ENCODE peak calls at places on chromosomes 11 and 22, in six cellular contexts. T, S, C, J, K and L are unnamed samples.

GRCh38 chr11:70240337-70240736 is 30.2 kb upstream of the PPFIA1 start:
- DNase-seq in C (no peak), T (no peak), S (no peak), K (no peak), J (no peak), L (no peak)

GRCh38 chr11:115912484-115912945 is 408.3 kb upstream of the CADM1 start:
- DNase-seq in C (no peak), T (peak), K (no peak), S (no peak), J (no peak), L (peak)

GRCh38 chr22:49763696-49764095 is 64.0 kb downstream of the BRD1 start:
- DNase-seq in J (peak), C (no peak), S (no peak), T (no peak), K (no peak), L (no peak)

GRCh38 chr11:119551726-119552510 is 128.9 kb upstream of the THY1 start:
- DNase-seq in C (no peak), J (no peak), K (no peak), S (no peak), T (no peak), L (no peak)

GRCh38 chr22:16959345-16959930 is 48.6 kb downstream of the GAB4 start:
- DNase-seq in S (no peak), J (no peak), C (no peak), T (no peak), K (no peak), L (no peak)

GRCh38 chr22:40120783-40121182 is 56.9 kb upstream of the TNRC6B start:
- DNase-seq in C (no peak), T (no peak), K (no peak), J (no peak), S (no peak), L (no peak)

GRCh38 chr11:104583857-104584256 is 314.4 kb downstream of the CASP12 start:
- DNase-seq in J (no peak), T (no peak), C (no peak), K (no peak), S (no peak), L (no peak)

GRCh38 chr11:129814244-129814992 is 1.2 kb upstream of the TMEM45B start:
- DNase-seq in J (peak), T (no peak), C (peak), K (no peak), S (no peak), L (no peak)

GRCh38 chr22:39306456-39307361 is 12.7 kb downstream of the RPL3 start:
- DNase-seq in T (no peak), K (no peak), C (peak), J (peak), S (no peak), L (peak)

GRCh38 chr11:62169935-62170334 is 20.1 kb upstream of the SCGB1D1 start:
- DNase-seq in J (no peak), S (no peak), T (no peak), K (no peak), C (no peak), L (no peak)

GRCh38 chr11:64850979-64851567 is 6.6 kb upstream of the CDC42BPG start:
- DNase-seq in C (no peak), T (no peak), K (no peak), J (peak), S (no peak), L (peak)

GRCh38 chr22:37628830-37629229 is 10.6 kb upstream of the SH3BP1 start:
- DNase-seq in J (no peak), C (no peak), T (no peak), K (no peak), S (no peak), L (no peak)

GRCh38 chr11:38547464-38547863 is 1949.4 kb upstream of the RAG2 start:
- DNase-seq in T (no peak), K (no peak), S (no peak), J (no peak), C (no peak), L (no peak)

GRCh38 chr22:49040111-49040510 is 787.6 kb downstream of the BRD1 start:
- DNase-seq in C (no peak), T (no peak), K (no peak), S (no peak), J (no peak), L (no peak)

GRCh38 chr11:131811380-131811779 is 441.0 kb downstream of the NTM start:
- DNase-seq in T (no peak), C (no peak), S (no peak), K (no peak), J (no peak), L (no peak)

GRCh38 chr11:124970925-124971324 is 16.9 kb downstream of the CCDC15 start:
- DNase-seq in K (no peak), C (no peak), J (no peak), T (no peak), S (no peak), L (peak)

GRCh38 chr11:89508544-89508943 is 17.4 kb upstream of the NOX4 start:
- DNase-seq in T (no peak), S (no peak), J (no peak), C (no peak), K (no peak), L (no peak)

GRCh38 chr11:118434553-118435232 is 1.6 kb upstream of the KMT2A start:
- DNase-seq in S (peak), C (peak), T (no peak), K (no peak), J (peak), L (peak)

GRCh38 chr11:2275334-2276279 is 5.2 kb upstream of the ASCL2 start:
- DNase-seq in K (no peak), T (no peak), J (no peak), C (no peak), S (no peak), L (no peak)

GRCh38 chr11:117182551-117182935 is 4.0 kb downstream of the SIDT2 start:
- DNase-seq in J (peak), S (peak), C (no peak), T (no peak), K (no peak), L (no peak)

GRCh38 chr11:64001552-64002427 is 15.6 kb downstream of the OTUB1 start:
- DNase-seq in T (no peak), J (no peak), S (no peak), K (no peak), C (no peak), L (no peak)

GRCh38 chr11:99098751-99099150 is 78.0 kb downstream of the CNTN5 start:
- DNase-seq in S (no peak), C (no peak), T (no peak), K (no peak), J (no peak), L (peak)

GRCh38 chr11:9228086-9228485 is 37.1 kb downstream of the DENND5A start:
- DNase-seq in T (no peak), S (no peak), K (no peak), C (no peak), J (no peak), L (no peak)

GRCh38 chr11:43419460-43419859 is 60.7 kb downstream of the TTC17 start:
- DNase-seq in C (peak), S (no peak), K (no peak), J (no peak), T (no peak), L (peak)

GRCh38 chr22:19853058-19853878 is 1.4 kb downstream of the GNB1L start:
- DNase-seq in K (no peak), S (no peak), J (no peak), T (no peak), C (no peak), L (no peak)

GRCh38 chr22:38017272-38017920 is 33.0 kb upstream of the SOX10 start:
- DNase-seq in S (peak), C (no peak), T (no peak), J (no peak), K (peak), L (no peak)

GRCh38 chr11:75562048-75562835 is at the start of gene SERPINH1:
- DNase-seq in S (peak), T (peak), C (peak), J (peak), K (peak), L (no peak)

GRCh38 chr11:69496631-69497220 is 15.3 kb downstream of the LINC01488 start:
- DNase-seq in J (no peak), S (peak), K (no peak), C (no peak), T (no peak), L (no peak)

GRCh38 chr22:49540571-49541450 is 286.9 kb downstream of the BRD1 start:
- DNase-seq in J (peak), K (no peak), T (no peak), S (no peak), C (no peak), L (no peak)

GRCh38 chr11:64865286-64866172 is 12.9 kb downstream of the EHD1 start:
- DNase-seq in T (no peak), S (no peak), C (no peak), K (no peak), J (no peak), L (peak)

GRCh38 chr11:105609832-105610781 is at the start of gene GRIA4:
- DNase-seq in T (peak), S (no peak), C (no peak), J (no peak), K (no peak), L (peak)

GRCh38 chr22:27850000-27850465 is 48.5 kb upstream of the MN1 start:
- DNase-seq in S (no peak), J (no peak), T (no peak), K (no peak), C (no peak), L (no peak)

GRCh38 chr11:7252683-7253213 is 1.0 kb downstream of the SYT9 start:
- DNase-seq in J (no peak), T (no peak), K (no peak), C (no peak), S (no peak), L (no peak)

GRCh38 chr11:66279092-66279797 is 1.3 kb downstream of the CNIH2 start:
- DNase-seq in J (no peak), T (no peak), S (no peak), C (no peak), K (no peak), L (no peak)

GRCh38 chr22:22802346-22802970 is 85.2 kb upstream of the IGLL5 start:
- DNase-seq in T (no peak), K (no peak), S (no peak), C (no peak), J (peak), L (peak)

GRCh38 chr22:25362215-25362882 is 142.9 kb downstream of the CRYBB2 start:
- DNase-seq in S (peak), K (no peak), J (peak), T (peak), C (peak), L (peak)

GRCh38 chr11:19873730-19874129 is 161.1 kb downstream of the NAV2 start:
- DNase-seq in C (no peak), K (no peak), J (no peak), S (no peak), T (peak), L (no peak)